ENCODE peak calls at places on chromosomes 4 and X, in seven cellular contexts. T, M, O, P, U, C and E are unnamed samples.

GRCh38 chrX:65528705-65529340 is 5.8 kb downstream of the LAS1L start:
- DNase-seq in O (peak; percentile 0), C (peak; percentile 47), M (peak; percentile 42), U (peak; percentile 40), P (peak; percentile 70), T (no peak), E (peak; percentile 35)

GRCh38 chr4:19944251-19944650 is 307.5 kb upstream of the SLIT2 start:
- DNase-seq in M (no peak), T (no peak), P (no peak), U (no peak), C (no peak), O (no peak), E (no peak)

GRCh38 chr4:46927201-46927600 is 18.2 kb upstream of the COX7B2 start:
- DNase-seq in P (no peak), T (no peak), U (no peak), M (no peak), O (no peak), C (no peak), E (no peak)

GRCh38 chrX:111742018-111742417 is 61.0 kb downstream of the ALG13 start:
- DNase-seq in P (no peak), T (no peak), M (no peak), U (no peak), O (no peak), C (no peak), E (no peak)

GRCh38 chr4:73803213-73803612 is 33.3 kb upstream of the CXCL6 start:
- DNase-seq in T (no peak), O (no peak), P (no peak), C (no peak), U (no peak), M (no peak), E (no peak)

GRCh38 chr4:101291198-101291597 is 56.1 kb downstream of the PPP3CA start:
- DNase-seq in P (no peak), T (no peak), U (no peak), C (no peak), M (no peak), O (no peak), E (no peak)

GRCh38 chrX:46179748-46180147 is 365.5 kb downstream of the ZNF674 start:
- DNase-seq in O (no peak), P (no peak), M (no peak), T (no peak), C (no peak), U (no peak), E (no peak)

GRCh38 chr4:140150636-140150885 is 3.4 kb downstream of the MAML3 start:
- DNase-seq in U (no peak), P (no peak), O (no peak), C (no peak), M (no peak), T (no peak), E (no peak)

GRCh38 chr4:153115322-153116100 is 88.7 kb upstream of the TRIM2 start:
- DNase-seq in T (peak; percentile 85), C (peak; percentile 57), O (no peak), M (peak; percentile 80), U (peak; percentile 86), P (no peak), E (no peak)

GRCh38 chr4:83677656-83678055 is 141.7 kb downstream of the GPAT3 start:
- DNase-seq in P (no peak), U (no peak), C (no peak), M (no peak), O (no peak), T (no peak), E (no peak)

GRCh38 chrX:39855748-39856129 is 242.0 kb downstream of the BCOR start:
- DNase-seq in M (peak; percentile 60), C (peak; percentile 70), P (no peak), U (peak; percentile 57), O (no peak), T (no peak), E (no peak)

GRCh38 chr4:110640608-110641007 is 17.7 kb upstream of the PITX2 start:
- DNase-seq in M (no peak), T (no peak), P (no peak), C (no peak), O (no peak), U (no peak), E (no peak)

GRCh38 chr4:11441182-11441556 is 12.5 kb upstream of the HS3ST1 start:
- DNase-seq in T (no peak), U (no peak), M (no peak), O (no peak), P (no peak), C (no peak), E (no peak)

GRCh38 chr4:54077812-54078211 is 13.4 kb upstream of the CHIC2 start:
- DNase-seq in M (no peak), U (peak; percentile 70), T (no peak), P (no peak), C (no peak), O (no peak), E (no peak)

GRCh38 chr4:66565796-66566195 is 895.5 kb upstream of the EPHA5 start:
- DNase-seq in M (no peak), O (no peak), C (no peak), P (no peak), U (peak; percentile 70), T (no peak), E (no peak)

GRCh38 chrX:4253092-4253491 is 539.6 kb upstream of the PRKX start:
- DNase-seq in M (peak; percentile 58), T (no peak), O (no peak), C (no peak), U (no peak), P (no peak), E (no peak)

GRCh38 chrX:4841216-4841745 is 1127.8 kb upstream of the PRKX start:
- DNase-seq in M (no peak), C (no peak), O (no peak), T (peak; percentile 49), P (no peak), U (no peak), E (no peak)

GRCh38 chr4:80237992-80238391 is 28.5 kb upstream of the FGF5 start:
- DNase-seq in M (no peak), T (no peak), O (no peak), U (peak; percentile 96), C (no peak), P (no peak), E (no peak)

GRCh38 chr4:176660561-176660960 is 132.2 kb downstream of the VEGFC start:
- DNase-seq in O (no peak), M (no peak), T (no peak), P (no peak), C (no peak), U (peak; percentile 42), E (no peak)

GRCh38 chr4:1458581-1458980 is 52.3 kb upstream of the NKX1-1 start:
- DNase-seq in U (no peak), T (no peak), P (peak; percentile 36), M (no peak), O (no peak), C (no peak), E (no peak)

GRCh38 chrX:16278927-16279326 is 111.6 kb downstream of the MAGEB17 start:
- DNase-seq in M (no peak), U (no peak), P (no peak), O (no peak), C (no peak), T (no peak), E (no peak)

GRCh38 chr4:86414686-86415085 is 54.8 kb upstream of the MAPK10 start:
- DNase-seq in U (no peak), O (no peak), M (no peak), P (no peak), C (no peak), T (no peak), E (no peak)

GRCh38 chr4:171242831-171243230 is 570.4 kb upstream of the GALNTL6 start:
- DNase-seq in T (no peak), U (peak; percentile 55), M (no peak), P (no peak), O (no peak), C (no peak), E (no peak)

GRCh38 chrX:37800762-37801161 is 20.9 kb downstream of the CYBB start:
- DNase-seq in T (no peak), P (no peak), M (no peak), C (no peak), U (no peak), O (no peak), E (no peak)

GRCh38 chr4:81811562-81812293 is 340.0 kb upstream of the RASGEF1B start:
- DNase-seq in M (no peak), T (no peak), C (no peak), O (no peak), P (no peak), U (no peak), E (no peak)

GRCh38 chr4:74370912-74371311 is 6.0 kb downstream of the EREG start:
- DNase-seq in C (no peak), M (peak; percentile 30), O (no peak), U (peak; percentile 81), T (peak; percentile 41), P (no peak), E (peak; percentile 26)

GRCh38 chr4:64384237-64385176 is 24.7 kb downstream of the TECRL start:
- DNase-seq in C (no peak), M (no peak), O (no peak), P (no peak), U (no peak), T (no peak), E (no peak)

GRCh38 chr4:93764647-93765246 is 63.8 kb upstream of the ATOH1 start:
- DNase-seq in M (peak; percentile 38), T (no peak), O (no peak), C (no peak), P (no peak), U (peak; percentile 42), E (peak; percentile 45)

GRCh38 chr4:168496834-168497233 is at the start of gene PALLD:
- DNase-seq in U (no peak), O (no peak), P (no peak), M (no peak), T (no peak), C (no peak), E (no peak)

GRCh38 chr4:16596267-16596666 is 302.2 kb downstream of the LDB2 start:
- DNase-seq in M (no peak), P (no peak), U (no peak), C (no peak), O (no peak), T (no peak), E (no peak)

GRCh38 chr4:130359537-130359936 is 1263.6 kb downstream of the C4orf33 start:
- DNase-seq in U (peak; percentile 56), M (peak; percentile 56), C (no peak), P (no peak), O (no peak), T (no peak), E (no peak)

GRCh38 chr4:40055873-40056721 is 553 bp upstream of the N4BP2 start:
- DNase-seq in T (peak; percentile 73), U (peak; percentile 86), O (peak; percentile 67), C (peak; percentile 41), P (peak; percentile 83), M (peak; percentile 78), E (peak; percentile 76)

GRCh38 chr4:1494416-1495315 is 88.4 kb upstream of the NKX1-1 start:
- DNase-seq in C (no peak), P (no peak), T (no peak), M (no peak), O (no peak), U (no peak), E (no peak)

GRCh38 chrX:11564546-11564945 is 101.2 kb downstream of the ARHGAP6 start:
- DNase-seq in T (no peak), M (no peak), O (no peak), C (no peak), U (no peak), P (no peak), E (no peak)